ENCODE peak calls at places on chromosome 5, in four cellular contexts. Z, W, N and B are unnamed samples.

GRCh38 chr5:154242964-154243376 is 52.4 kb downstream of the GALNT10 start:
- DNase-seq in W (no peak), Z (no peak), N (no peak), B (no peak)

GRCh38 chr5:125277494-125278154 is 531.2 kb upstream of the ZNF608 start:
- DNase-seq in N (no peak), Z (no peak), W (peak; percentile 72), B (peak; percentile 14)

GRCh38 chr5:158373623-158374375 is 514.9 kb upstream of the CLINT1 start:
- DNase-seq in W (no peak), Z (no peak), N (no peak), B (no peak)

GRCh38 chr5:76402880-76403712 is at the start of gene IQGAP2:
- DNase-seq in W (peak; percentile 37), N (no peak), Z (peak; percentile 89), B (peak; percentile 50)

GRCh38 chr5:16866795-16867584 is 69.1 kb downstream of the MYO10 start:
- DNase-seq in W (no peak), N (peak; percentile 15), Z (no peak), B (no peak)

GRCh38 chr5:85266692-85267091 is 882.0 kb upstream of the EDIL3 start:
- DNase-seq in N (no peak), W (no peak), Z (no peak), B (no peak)

GRCh38 chr5:6049662-6050061 is 328.7 kb downstream of the MED10 start:
- DNase-seq in Z (no peak), N (no peak), W (no peak), B (no peak)

GRCh38 chr5:150181766-150182545 is 7.9 kb upstream of the SLC6A7 start:
- DNase-seq in Z (no peak), W (no peak), N (no peak), B (no peak)

GRCh38 chr5:14445581-14446290 is 135.9 kb upstream of the OTULINL start:
- DNase-seq in Z (no peak), N (peak; percentile 54), W (no peak), B (no peak)

GRCh38 chr5:137234973-137235943 is 263.9 kb downstream of the SPOCK1 start:
- DNase-seq in Z (no peak), N (no peak), W (no peak), B (no peak)

GRCh38 chr5:122415481-122416120 is 103.6 kb downstream of the SNCAIP start:
- DNase-seq in W (peak; percentile 38), N (peak; percentile 54), Z (peak; percentile 7), B (peak; percentile 39)

GRCh38 chr5:15927710-15928380 is 251.7 kb downstream of the MARCHF11 start:
- DNase-seq in Z (no peak), W (no peak), N (no peak), B (no peak)

GRCh38 chr5:176537608-176538504 is 654 bp upstream of the RNF44 start:
- DNase-seq in Z (peak; percentile 84), N (peak; percentile 98), W (peak; percentile 99), B (peak; percentile 98)

GRCh38 chr5:114305402-114306207 is 56.3 kb upstream of the KCNN2 start:
- DNase-seq in N (no peak), W (no peak), Z (no peak), B (peak; percentile 1)

GRCh38 chr5:160467555-160468418 is 46.1 kb downstream of the PTTG1 start:
- DNase-seq in N (no peak), Z (no peak), W (no peak), B (peak; percentile 97)

GRCh38 chr5:21823076-21823574 is 1030.0 kb downstream of the CDH12 start:
- DNase-seq in W (no peak), N (no peak), Z (no peak), B (no peak)

GRCh38 chr5:58407042-58407709 is 52.7 kb downstream of the PLK2 start:
- DNase-seq in N (no peak), W (no peak), Z (no peak), B (no peak)

GRCh38 chr5:127762412-127762811 is 59.2 kb downstream of the CCDC192 start:
- DNase-seq in N (no peak), Z (no peak), W (no peak), B (no peak)

GRCh38 chr5:158264264-158264663 is 405.3 kb upstream of the CLINT1 start:
- DNase-seq in W (no peak), Z (no peak), N (no peak), B (no peak)

GRCh38 chr5:103475629-103476240 is 86.9 kb downstream of the NUDT12 start:
- DNase-seq in Z (peak; percentile 23), W (peak; percentile 33), N (no peak), B (peak; percentile 21)

GRCh38 chr5:154384480-154385235 is 61.1 kb upstream of the SAP30L start:
- DNase-seq in W (no peak), Z (no peak), N (no peak), B (no peak)

GRCh38 chr5:84091400-84091799 is 293.3 kb downstream of the EDIL3 start:
- DNase-seq in Z (no peak), W (no peak), N (no peak), B (peak; percentile 86)

GRCh38 chr5:134103998-134104612 is 10.4 kb upstream of the TCF7 start:
- DNase-seq in W (no peak), N (no peak), Z (no peak), B (no peak)

GRCh38 chr5:150053231-150053626 is 33.1 kb downstream of the CSF1R start:
- DNase-seq in N (no peak), Z (no peak), W (no peak), B (no peak)

GRCh38 chr5:123450641-123451421 is 27.6 kb upstream of the CEP120 start:
- DNase-seq in W (no peak), Z (no peak), N (no peak), B (no peak)

GRCh38 chr5:73777192-73777591 is 151.2 kb downstream of the ARHGEF28 start:
- DNase-seq in W (no peak), N (no peak), Z (no peak), B (no peak)
- TF ChIP-seq FOSL1 in W (no peak), N (no peak), Z (no peak), B (no peak)

GRCh38 chr5:7705261-7705660 is 145.7 kb downstream of the CFAP90 start:
- DNase-seq in N (no peak), W (no peak), Z (no peak), B (no peak)
- TF ChIP-seq FOSL1 in N (no peak), W (no peak), Z (no peak), B (no peak)

DNA sequence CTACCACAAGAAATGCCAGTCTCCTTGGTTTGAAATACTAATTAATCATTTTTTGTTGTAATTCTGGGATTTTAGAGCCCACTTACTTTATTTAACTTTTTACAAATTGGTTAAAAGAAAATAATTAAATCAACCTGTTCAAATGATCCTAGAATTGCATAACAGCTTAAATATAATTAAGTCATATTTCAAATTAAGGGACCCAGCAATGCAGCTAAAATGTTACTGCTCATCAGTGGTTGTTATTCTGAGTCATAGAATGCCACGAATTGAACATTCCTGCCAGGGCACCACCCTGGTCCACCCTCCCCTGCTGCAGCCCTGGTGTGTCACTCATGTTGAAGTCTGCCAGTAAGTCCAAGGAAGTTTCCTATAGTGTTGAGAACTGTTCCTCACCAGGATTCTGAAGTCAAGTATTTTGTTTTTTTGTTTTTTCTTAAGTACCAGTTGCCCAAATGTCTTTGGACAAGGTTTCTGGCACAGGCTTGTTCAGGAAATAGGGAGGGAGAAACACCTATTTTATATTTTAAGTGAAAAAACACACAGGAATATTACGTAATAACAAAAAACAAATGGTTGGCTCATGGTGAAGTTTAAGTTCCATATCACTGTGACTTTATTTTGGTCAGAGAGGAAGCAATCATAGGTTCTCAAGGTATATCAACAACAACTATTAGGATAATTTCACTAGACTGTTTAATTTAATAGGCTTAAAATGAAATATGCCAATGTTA is 4.3 kb upstream of the ITGA1 start:
- DNase-seq in W (no peak), N (no peak), Z (no peak), B (no peak)
- TF ChIP-seq FOSL1 in W (peak; percentile 20), N (no peak), Z (no peak), B (no peak)

GRCh38 chr5:56827043-56827442 is 11.7 kb downstream of the MAP3K1 start:
- DNase-seq in N (no peak), Z (no peak), W (no peak), B (peak; percentile 56)

GRCh38 chr5:56827923-56828322 is 12.6 kb downstream of the MAP3K1 start:
- DNase-seq in N (no peak), W (no peak), Z (no peak), B (no peak)

GRCh38 chr5:56822961-56823360 is 7.6 kb downstream of the MAP3K1 start:
- DNase-seq in N (no peak), Z (no peak), W (no peak), B (no peak)

GRCh38 chr5:56824019-56824418 is 8.7 kb downstream of the MAP3K1 start:
- DNase-seq in N (no peak), W (no peak), Z (no peak), B (no peak)

GRCh38 chr5:56825222-56825824 is 10.0 kb downstream of the MAP3K1 start:
- DNase-seq in N (no peak), Z (no peak), W (no peak), B (no peak)
- TF ChIP-seq FOSL1 in N (no peak), Z (no peak), W (no peak), B (no peak)

GRCh38 chr5:170747357-170747756 is 36.2 kb upstream of the GABRP start:
- DNase-seq in W (no peak), N (no peak), Z (no peak), B (no peak)

GRCh38 chr5:170746952-170747340 is 36.6 kb upstream of the GABRP start:
- DNase-seq in W (no peak), Z (no peak), N (no peak), B (no peak)

GRCh38 chr5:170748986-170749385 is 34.5 kb upstream of the GABRP start:
- DNase-seq in W (no peak), N (no peak), Z (no peak), B (no peak)

GRCh38 chr5:170746081-170746951 is 37.2 kb upstream of the GABRP start:
- DNase-seq in W (no peak), N (no peak), Z (no peak), B (no peak)

GRCh38 chr5:170747851-170748250 is 35.7 kb upstream of the GABRP start:
- DNase-seq in N (no peak), Z (peak; percentile 39), W (peak; percentile 16), B (peak; percentile 15)
- TF ChIP-seq FOSL1 in N (no peak), Z (no peak), W (no peak), B (no peak)

GRCh38 chr5:36698031-36698430 is 91.6 kb downstream of the SLC1A3 start:
- DNase-seq in Z (no peak), W (no peak), N (no peak), B (no peak)
- TF ChIP-seq FOSL1 in Z (no peak), W (no peak), N (no peak), B (no peak)